ENCODE peak calls at places on chromosomes 11 and 22, in nine cellular contexts. Y, E, Q, P, S, Z, D, F and H are unnamed samples.

GRCh38 chr22:41603873-41604332 is 14.3 kb upstream of the PMM1 start:
- DNase-seq in D (no peak), Z (peak), E (no peak), S (no peak), Y (no peak), F (no peak), Q (peak), P (peak), H (no peak)

GRCh38 chr11:66883021-66883968 is 26.4 kb downstream of the LRFN4 start:
- DNase-seq in P (peak), Q (peak), Z (peak), F (peak), Y (peak), S (peak), E (peak), D (peak), H (peak)

GRCh38 chr22:41936894-41937169 is 10.1 kb downstream of the CENPM start:
- DNase-seq in Y (no peak), F (no peak), Q (no peak), E (no peak), D (no peak), P (no peak), Z (no peak), S (no peak), H (no peak)

GRCh38 chr11:67398661-67399563 is 2.7 kb downstream of the PPP1CA start:
- DNase-seq in S (no peak), D (no peak), Y (no peak), P (no peak), Q (no peak), E (no peak), Z (no peak), F (no peak), H (no peak)

GRCh38 chr11:19592842-19593241 is 119.8 kb upstream of the NAV2 start:
- DNase-seq in S (no peak), Q (no peak), Z (no peak), P (no peak), Y (no peak), D (no peak), F (no peak), E (no peak), H (no peak)

GRCh38 chr11:77876045-77876444 is 55.1 kb downstream of the AAMDC start:
- DNase-seq in P (no peak), Z (no peak), Y (no peak), E (no peak), Q (no peak), S (no peak), F (no peak), D (peak), H (no peak)

GRCh38 chr22:23498811-23499798 is 81.0 kb downstream of the IGLL1 start:
- DNase-seq in F (no peak), E (no peak), S (no peak), Z (no peak), P (no peak), D (no peak), Q (no peak), Y (no peak), H (no peak)

GRCh38 chr11:115530752-115531151 is 26.5 kb upstream of the CADM1 start:
- DNase-seq in F (no peak), P (no peak), Q (no peak), S (no peak), D (peak), Y (peak), Z (no peak), E (no peak), H (no peak)

GRCh38 chr11:117830072-117830471 is 5.5 kb upstream of the FXYD2 start:
- DNase-seq in Q (no peak), F (no peak), Z (no peak), S (no peak), Y (no peak), D (no peak), P (no peak), E (no peak), H (no peak)

GRCh38 chr11:112497826-112498225 is 237.2 kb upstream of the PLET1 start:
- DNase-seq in Z (no peak), P (no peak), Y (no peak), D (no peak), Q (no peak), F (no peak), S (no peak), E (no peak), H (no peak)

GRCh38 chr11:77524539-77524938 is 50.6 kb upstream of the PAK1 start:
- DNase-seq in E (no peak), Q (no peak), S (no peak), Y (no peak), P (no peak), Z (no peak), F (no peak), D (no peak), H (no peak)

GRCh38 chr11:73114110-73114834 is 27.8 kb downstream of the FCHSD2 start:
- DNase-seq in S (no peak), Y (no peak), D (no peak), F (no peak), E (no peak), Q (no peak), P (no peak), Z (no peak), H (no peak)

GRCh38 chr11:96091476-96091875 is 167.6 kb upstream of the MTMR2 start:
- DNase-seq in Q (no peak), Y (peak), F (no peak), S (no peak), P (no peak), E (no peak), Z (peak), D (no peak), H (no peak)

GRCh38 chr22:41288245-41288946 is 2.4 kb upstream of the RANGAP1 start:
- DNase-seq in Y (no peak), E (peak), S (no peak), F (peak), D (peak), P (no peak), Q (no peak), Z (no peak), H (peak)

GRCh38 chr11:93166867-93167266 is 30.9 kb downstream of the SLC36A4 start:
- DNase-seq in P (no peak), Q (no peak), S (no peak), D (no peak), F (no peak), Y (no peak), Z (no peak), E (no peak), H (no peak)

GRCh38 chr22:42437488-42438292 is 5.5 kb upstream of the NFAM1 start:
- DNase-seq in Z (peak), F (peak), D (peak), P (peak), Y (peak), S (peak), E (peak), Q (peak), H (no peak)

GRCh38 chr11:61294717-61295595 is at the start of gene VWCE:
- DNase-seq in P (peak), Q (peak), Y (peak), D (peak), F (peak), S (peak), Z (peak), E (peak), H (peak)

GRCh38 chr22:25781801-25782200 is 39.8 kb downstream of the MYO18B start:
- DNase-seq in Y (no peak), S (no peak), E (no peak), D (no peak), F (no peak), Q (no peak), Z (no peak), P (no peak), H (no peak)

GRCh38 chr22:44116755-44117684 is 63.7 kb upstream of the PARVG start:
- DNase-seq in F (no peak), P (no peak), Z (no peak), Y (no peak), E (no peak), D (no peak), Q (no peak), S (no peak), H (no peak)

GRCh38 chr22:30535182-30535581 is 11.4 kb downstream of the SEC14L6 start:
- DNase-seq in Z (no peak), E (no peak), F (no peak), P (no peak), Q (no peak), S (no peak), Y (no peak), D (no peak), H (no peak)

GRCh38 chr11:122038543-122038942 is 77.5 kb downstream of the BLID start:
- DNase-seq in S (no peak), Z (no peak), Y (no peak), P (no peak), D (peak), Q (no peak), F (peak), E (no peak), H (peak)

GRCh38 chr11:75100314-75100713 is 3.6 kb upstream of the OR2AT4 start:
- DNase-seq in E (no peak), Q (no peak), P (no peak), F (peak), D (no peak), S (no peak), Z (no peak), Y (no peak), H (peak)

GRCh38 chr11:112172362-112172994 is 2.8 kb upstream of the BCO2 start:
- DNase-seq in S (no peak), Q (no peak), P (no peak), E (no peak), Y (no peak), D (no peak), F (peak), Z (no peak), H (peak)

GRCh38 chr11:45224766-45225165 is 61.4 kb downstream of the SYT13 start:
- DNase-seq in E (no peak), P (no peak), Q (no peak), S (no peak), F (no peak), D (no peak), Z (no peak), Y (no peak), H (no peak)

GRCh38 chr11:119474682-119475596 is 52.0 kb upstream of the THY1 start:
- DNase-seq in F (peak), Y (peak), E (peak), Q (peak), S (peak), D (peak), Z (peak), P (peak), H (peak)

GRCh38 chr22:20031732-20032406 is 11.0 kb downstream of the TANGO2 start:
- DNase-seq in Z (peak), P (no peak), Q (peak), E (peak), Y (no peak), S (no peak), D (peak), F (no peak), H (no peak)

GRCh38 chr11:1255151-1255550 is 32.3 kb downstream of the MUC5B start:
- DNase-seq in Y (no peak), D (no peak), Q (no peak), S (no peak), P (no peak), E (no peak), Z (no peak), F (no peak), H (no peak)

GRCh38 chr22:47238886-47239860 is 476.7 kb downstream of the TBC1D22A start:
- DNase-seq in S (no peak), D (no peak), F (no peak), E (no peak), Y (no peak), P (no peak), Q (no peak), Z (no peak), H (no peak)

GRCh38 chr11:68036717-68037239 is 2.0 kb upstream of the TCIRG1 start:
- DNase-seq in F (no peak), S (peak), Z (no peak), D (no peak), Y (no peak), Q (peak), P (no peak), E (peak), H (no peak)

GRCh38 chr22:50032109-50032871 is 19.7 kb upstream of the IL17REL start:
- DNase-seq in D (no peak), Y (no peak), E (no peak), Z (no peak), Q (no peak), F (no peak), S (no peak), P (no peak), H (no peak)

GRCh38 chr11:113397212-113397611 is 9.6 kb downstream of the ANKK1 start:
- DNase-seq in P (no peak), Y (no peak), S (no peak), D (no peak), F (no peak), E (no peak), Q (no peak), Z (no peak), H (no peak)